ENCODE peak calls at places on chromosomes 16 and 17, in ten cellular contexts. I is H7; Y is CD8-positive, alpha-beta memory T cell; A is thoracic aorta; D is kidney; T is lower leg skin; Q is fibroblast of pulmonary artery; N is uterus; E is HAP-1; G is mesenchymal stem cell. L is an unnamed sample.

GRCh38 chr17:32936894-32937500 is 9.0 kb downstream of the TMEM98 start:
- DNase-seq in E (peak), Q (peak), D (peak), N (peak), T (peak), G (peak), A (peak), Y (peak), I (peak), L (peak)

GRCh38 chr16:30755955-30756780 is 5.7 kb downstream of the CFAP119 start:
- DNase-seq in T (no peak), D (peak), A (no peak), Q (no peak), I (no peak), N (no peak), Y (no peak), E (no peak), G (no peak), L (no peak)

GRCh38 chr17:1649844-1650409 is at the start of gene RILP:
- DNase-seq in T (peak), Q (peak), G (no peak), Y (no peak), E (peak), N (peak), A (no peak), I (peak), D (peak), L (peak)

GRCh38 chr16:71956500-71956899 is 43.7 kb downstream of the PKD1L3 start:
- DNase-seq in E (no peak), N (no peak), T (no peak), I (no peak), A (no peak), D (no peak), Y (no peak), G (no peak), Q (peak), L (no peak)

GRCh38 chr16:19874816-19875546 is 9.7 kb downstream of the GPRC5B start:
- DNase-seq in A (no peak), N (no peak), G (no peak), I (no peak), Q (no peak), D (no peak), Y (no peak), T (no peak), E (no peak), L (no peak)

GRCh38 chr17:17435323-17435722 is 41.5 kb upstream of the MED9 start:
- DNase-seq in Q (peak), Y (no peak), E (no peak), T (peak), D (no peak), G (peak), I (no peak), A (no peak), N (no peak), L (no peak)

GRCh38 chr17:70621593-70621992 is 452.3 kb downstream of the KCNJ2 start:
- DNase-seq in Y (no peak), I (no peak), Q (peak), G (peak), E (no peak), A (no peak), N (no peak), D (no peak), T (no peak), L (no peak)

GRCh38 chr16:89505204-89506112 is 2.7 kb upstream of the SPG7 start:
- DNase-seq in Q (peak), G (peak), Y (peak), T (peak), I (peak), D (peak), N (peak), E (no peak), A (peak), L (peak)

GRCh38 chr17:79011451-79012147 is 2.0 kb upstream of the CANT1 start:
- DNase-seq in D (no peak), E (no peak), N (no peak), T (no peak), G (peak), Y (no peak), Q (peak), A (no peak), I (no peak), L (no peak)

GRCh38 chr16:19520861-19521331 is 1.0 kb downstream of the GDE1 start:
- DNase-seq in T (no peak), D (no peak), Q (peak), G (peak), A (no peak), E (peak), I (no peak), Y (no peak), N (no peak), L (no peak)

GRCh38 chr16:50653056-50653455 is 28.1 kb downstream of the SNX20 start:
- DNase-seq in Q (no peak), N (no peak), E (no peak), G (no peak), Y (no peak), D (no peak), T (no peak), I (no peak), A (no peak), L (no peak)

GRCh38 chr17:15377200-15377599 is 35.8 kb upstream of the TEKT3 start:
- DNase-seq in D (no peak), A (no peak), Y (no peak), G (no peak), N (peak), Q (peak), T (no peak), E (no peak), I (no peak), L (no peak)

GRCh38 chr16:10941127-10941933 is 938 bp downstream of the DEXI start:
- DNase-seq in G (no peak), Q (no peak), I (peak), E (peak), Y (no peak), N (no peak), D (no peak), A (no peak), T (no peak), L (no peak)

GRCh38 chr16:24689128-24689527 is 40.3 kb upstream of the TNRC6A start:
- DNase-seq in Q (peak), A (no peak), E (peak), G (peak), T (no peak), N (no peak), D (no peak), Y (no peak), I (peak), L (peak)

GRCh38 chr17:58837699-58838098 is 82.0 kb downstream of the PPM1E start:
- DNase-seq in T (no peak), A (no peak), N (no peak), G (no peak), D (no peak), I (no peak), Y (no peak), Q (no peak), E (no peak), L (no peak)

GRCh38 chr16:68470461-68471150 is 22.3 kb upstream of the SMPD3 start:
- DNase-seq in E (no peak), D (no peak), T (no peak), I (no peak), Q (no peak), G (no peak), Y (no peak), A (no peak), N (no peak), L (peak)

GRCh38 chr17:74840500-74840899 is 19.2 kb downstream of the GRIN2C start:
- DNase-seq in T (no peak), N (no peak), G (no peak), Y (no peak), A (no peak), E (no peak), Q (no peak), D (no peak), I (peak), L (no peak)

GRCh38 chr16:68700120-68700519 is 37.0 kb upstream of the CDH1 start:
- DNase-seq in Y (no peak), G (peak), Q (peak), T (no peak), I (no peak), N (no peak), D (no peak), E (no peak), A (no peak), L (no peak)

GRCh38 chr16:85239871-85240270 is 127.6 kb upstream of the CIBAR2 start:
- DNase-seq in A (no peak), D (no peak), N (no peak), E (no peak), I (no peak), Y (no peak), Q (no peak), G (no peak), T (no peak), L (no peak)

GRCh38 chr17:57481901-57482300 is 225.6 kb downstream of the MSI2 start:
- DNase-seq in N (peak), E (no peak), D (no peak), Y (no peak), I (no peak), G (peak), T (no peak), Q (peak), A (no peak), L (peak)

GRCh38 chr17:31072186-31072585 is 22.6 kb upstream of the NF1 start:
- DNase-seq in G (peak), N (no peak), Y (no peak), A (no peak), Q (peak), D (no peak), I (no peak), T (no peak), E (peak), L (no peak)

GRCh38 chr17:73007447-73007846 is 85.0 kb downstream of the SLC39A11 start:
- DNase-seq in N (no peak), Q (peak), Y (no peak), T (peak), A (no peak), E (no peak), G (no peak), I (no peak), D (no peak), L (no peak)

GRCh38 chr17:27805520-27806146 is 5.3 kb upstream of the NOS2 start:
- DNase-seq in A (peak), D (peak), Q (peak), T (peak), N (peak), I (peak), E (peak), G (peak), Y (peak), L (peak)

GRCh38 chr17:53607475-53607874 is 215.3 kb upstream of the KIF2B start:
- DNase-seq in T (no peak), G (no peak), E (peak), I (peak), Q (no peak), N (no peak), D (no peak), A (no peak), Y (no peak), L (no peak)

GRCh38 chr16:8587065-8587464 is 3.2 kb downstream of the TMEM114 start:
- DNase-seq in E (no peak), Y (no peak), Q (no peak), A (no peak), D (no peak), G (no peak), T (no peak), I (no peak), N (no peak), L (no peak)

GRCh38 chr17:69672924-69673323 is 258.4 kb downstream of the MAP2K6 start:
- DNase-seq in E (no peak), D (no peak), I (no peak), Q (peak), A (no peak), N (no peak), T (no peak), Y (no peak), G (peak), L (no peak)

DNA sequence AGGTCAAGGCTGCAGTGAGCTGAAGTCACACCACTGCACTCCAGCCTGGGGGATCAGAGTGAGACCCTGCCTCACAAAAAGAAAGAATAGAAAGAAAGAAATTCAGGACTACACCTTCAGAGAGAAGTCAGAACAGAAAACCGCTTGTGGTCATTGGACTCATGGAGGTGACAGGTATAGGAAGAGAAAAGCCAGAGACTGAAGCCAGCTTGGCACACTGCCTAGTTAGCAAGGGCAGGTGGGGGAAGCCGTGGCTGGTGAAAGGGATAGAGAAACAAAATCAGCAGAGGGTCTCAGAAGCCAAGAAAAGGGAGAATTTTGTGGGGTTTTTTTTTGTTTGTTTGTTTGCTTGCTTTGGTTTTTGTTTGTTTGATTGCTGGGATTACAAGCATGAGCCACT is 32.9 kb upstream of the SKAP1 start:
- DNase-seq in N (no peak), G (no peak), E (no peak), A (no peak), Q (no peak), D (no peak), I (no peak), Y (no peak), T (no peak), L (no peak)
- H3K4me3 ChIP-seq in N (no peak), G (no peak), E (no peak), A (no peak), Q (no peak), D (no peak), I (no peak), Y (no peak), T (no peak), L (no peak)

DNA sequence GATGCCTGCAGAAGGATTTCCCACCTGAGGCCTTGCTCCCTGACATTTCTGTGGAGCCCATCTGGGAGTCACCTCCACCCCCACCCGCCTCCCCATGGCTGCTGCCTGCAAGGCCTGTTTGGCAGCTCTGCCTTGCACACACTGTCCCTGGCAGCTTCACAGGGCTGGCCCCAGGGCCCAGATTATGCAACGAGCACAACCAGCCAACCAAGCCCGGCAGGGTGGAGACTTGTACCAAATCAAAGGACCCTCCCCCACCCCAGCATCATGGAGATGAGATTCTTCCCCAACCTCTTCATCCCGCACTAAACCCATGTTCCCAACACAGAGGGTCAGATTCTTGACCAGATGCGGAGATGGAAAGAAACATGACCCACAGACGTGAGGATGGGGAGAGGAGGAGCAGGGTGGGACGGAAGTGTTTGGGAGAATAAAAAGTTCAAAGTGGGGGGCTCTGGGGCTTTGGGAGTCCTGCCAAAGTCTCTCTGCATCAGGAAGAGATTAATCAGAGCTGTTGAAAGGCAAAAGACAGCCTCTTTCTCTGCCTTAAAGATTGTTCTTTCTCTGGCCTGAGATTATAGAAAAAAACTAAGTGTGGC is 3.8 kb downstream of the SMARCD2 start:
- DNase-seq in E (no peak), Q (peak), T (peak), A (peak), D (peak), N (peak), I (peak), Y (no peak), G (peak), L (peak)
- H3K4me3 ChIP-seq in E (no peak), Q (peak), T (no peak), A (peak), D (no peak), N (peak), I (no peak), Y (peak), G (peak), L (no peak)

GRCh38 chr17:46853896-46854444 is 2.6 kb downstream of the WNT9B start:
- DNase-seq in I (no peak), T (no peak), Y (no peak), A (no peak), G (peak), N (no peak), Q (no peak), E (no peak), D (no peak), L (no peak)

GRCh38 chr17:46850688-46851028 is 725 bp upstream of the WNT9B start:
- DNase-seq in D (no peak), Q (no peak), A (no peak), T (no peak), I (no peak), Y (no peak), N (no peak), E (no peak), G (no peak), L (no peak)

GRCh38 chr17:46848534-46848933 is 2.8 kb upstream of the WNT9B start:
- DNase-seq in G (no peak), D (no peak), N (no peak), T (no peak), Q (no peak), Y (no peak), E (no peak), A (no peak), I (no peak), L (no peak)

GRCh38 chr17:46854515-46854914 is 3.1 kb downstream of the WNT9B start:
- DNase-seq in Y (no peak), E (no peak), A (no peak), Q (no peak), N (no peak), G (no peak), D (no peak), T (no peak), I (no peak), L (no peak)

DNA sequence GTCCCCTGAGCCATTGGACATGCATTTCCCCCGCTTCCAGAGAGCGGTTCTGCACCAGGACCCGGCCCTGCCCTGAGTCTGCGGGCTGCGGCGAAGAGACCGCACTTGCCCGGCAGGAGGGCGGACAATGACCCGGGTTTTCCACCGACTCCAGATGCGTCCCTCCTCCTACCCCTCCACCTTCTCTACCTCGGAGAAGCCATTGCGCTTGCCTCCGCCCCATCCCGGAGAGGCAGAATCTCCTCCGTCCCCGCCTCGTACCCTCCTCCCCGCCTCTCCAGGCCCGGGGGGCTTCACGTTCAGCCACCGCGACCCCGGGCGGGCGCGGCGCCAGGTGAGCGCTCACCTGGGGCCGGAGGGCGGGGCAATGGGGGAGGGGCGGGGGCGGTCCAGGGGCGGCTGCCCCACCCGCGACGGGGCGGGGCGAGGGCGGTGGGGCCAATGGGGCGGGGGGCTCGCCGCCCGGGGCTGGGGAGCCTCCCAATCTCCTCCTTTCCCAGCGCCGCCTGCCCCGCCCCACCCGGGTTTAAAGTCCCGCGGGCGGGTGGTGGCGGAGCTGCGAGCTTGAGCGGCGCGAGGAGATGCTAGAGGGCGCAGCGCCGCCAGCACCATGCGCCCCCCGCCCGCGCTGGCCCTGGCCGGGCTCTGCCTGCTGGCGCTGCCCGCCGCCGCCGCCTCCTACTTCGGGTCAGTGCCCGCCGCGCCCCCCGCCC is at the start of gene WNT9B:
- DNase-seq in D (peak), I (peak), T (no peak), E (peak), Q (no peak), Y (no peak), A (no peak), N (no peak), G (no peak), L (peak)
- H3K4me3 ChIP-seq in D (peak), I (peak), T (peak), E (peak), Q (peak), Y (no peak), A (peak), N (no peak), G (peak), L (peak)

GRCh38 chr17:3381957-3382356 is 4.2 kb downstream of the OR3A2 start:
- DNase-seq in Q (no peak), N (no peak), E (no peak), Y (no peak), T (no peak), A (no peak), D (no peak), I (no peak), G (no peak), L (no peak)

GRCh38 chr17:3378321-3378720 is 7.8 kb downstream of the OR3A2 start:
- DNase-seq in G (no peak), E (no peak), N (no peak), D (no peak), I (no peak), Q (no peak), Y (no peak), T (no peak), A (no peak), L (no peak)
- H3K4me3 ChIP-seq in G (no peak), E (no peak), N (no peak), D (no peak), I (no peak), Q (no peak), Y (no peak), T (no peak), A (no peak), L (no peak)

GRCh38 chr16:75322706-75323105 is 71.3 kb upstream of the BCAR1 start:
- DNase-seq in D (no peak), A (no peak), E (no peak), Q (peak), Y (no peak), I (no peak), G (peak), N (no peak), T (no peak), L (no peak)

GRCh38 chr16:75323198-75323597 is 71.8 kb upstream of the BCAR1 start:
- DNase-seq in Y (no peak), A (no peak), E (no peak), N (no peak), G (no peak), T (no peak), D (no peak), Q (no peak), I (no peak), L (no peak)

GRCh38 chr16:75318737-75319136 is 67.3 kb upstream of the BCAR1 start:
- DNase-seq in Y (no peak), T (no peak), G (no peak), D (no peak), A (no peak), I (no peak), N (no peak), Q (no peak), E (no peak), L (no peak)

GRCh38 chr16:75319513-75320401 is 68.3 kb upstream of the BCAR1 start:
- DNase-seq in E (no peak), A (no peak), Y (no peak), G (peak), D (no peak), N (no peak), Q (peak), T (no peak), I (no peak), L (no peak)

DNA sequence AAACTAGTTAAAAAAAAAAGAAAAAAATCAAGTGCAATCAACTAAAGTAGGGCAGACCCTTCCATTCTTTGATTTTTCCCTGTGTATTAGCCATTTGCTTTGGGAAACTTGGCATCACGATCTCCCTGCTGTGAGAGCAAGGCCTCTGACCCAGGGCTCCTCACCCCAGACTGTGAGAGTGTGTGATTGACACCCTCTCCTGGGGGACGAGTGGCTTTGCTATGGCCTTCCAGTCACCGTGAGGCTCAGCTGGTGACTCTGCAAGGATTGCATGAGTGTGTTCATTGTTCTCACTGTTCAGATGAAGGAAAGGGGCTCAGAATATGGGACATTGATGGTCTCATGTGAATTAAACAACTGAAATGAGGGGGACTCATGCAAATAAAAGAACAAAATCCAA is 69.0 kb upstream of the BCAR1 start:
- DNase-seq in A (no peak), T (no peak), Y (no peak), Q (no peak), N (no peak), I (peak), D (no peak), G (no peak), E (no peak), L (peak)
- H3K4me3 ChIP-seq in A (peak), T (no peak), Y (peak), Q (no peak), N (no peak), I (no peak), D (no peak), G (peak), E (no peak), L (no peak)

GRCh38 chr16:2032285-2033056 is 5.8 kb downstream of the NHERF2 start:
- DNase-seq in E (no peak), G (peak), T (no peak), A (no peak), N (no peak), I (no peak), D (no peak), Q (no peak), Y (no peak), L (no peak)
- H3K4me3 ChIP-seq in E (no peak), G (no peak), T (no peak), A (peak), N (peak), I (no peak), D (peak), Q (no peak), Y (no peak), L (no peak)